ENCODE peak calls at places on chromosome 15, in four cellular contexts. One of them, this sample, is unnamed.

GRCh38 chr15:51416129-51416528 is 74.7 kb downstream of the GLDN start:
- DNase-seq in GM12878: no peak
- DNase-seq in HepG2: no peak
- DNase-seq in K562: no peak
- DNase-seq in this sample: no peak

GRCh38 chr15:47427463-47427862 is 289.8 kb upstream of the SEMA6D start:
- DNase-seq in K562: no peak
- DNase-seq in GM12878: no peak
- DNase-seq in HepG2: peak
- DNase-seq in this sample: no peak

GRCh38 chr15:78679089-78679511 is 38.1 kb upstream of the CHRNB4 start:
- DNase-seq in GM12878: no peak
- DNase-seq in K562: no peak
- DNase-seq in HepG2: no peak
- DNase-seq in this sample: no peak

GRCh38 chr15:81292516-81293001 is 31.4 kb downstream of the STARD5 start:
- DNase-seq in GM12878: peak
- DNase-seq in K562: no peak
- DNase-seq in HepG2: no peak
- DNase-seq in this sample: no peak

GRCh38 chr15:59371458-59372351 is 966 bp downstream of the MYO1E start:
- DNase-seq in HepG2: no peak
- DNase-seq in K562: no peak
- DNase-seq in GM12878: no peak
- DNase-seq in this sample: no peak

GRCh38 chr15:101176625-101177024 is 75.2 kb downstream of the CHSY1 start:
- DNase-seq in GM12878: no peak
- DNase-seq in HepG2: peak
- DNase-seq in K562: no peak
- DNase-seq in this sample: no peak

GRCh38 chr15:50435772-50436171 is 11.6 kb downstream of the USP8 start:
- DNase-seq in HepG2: no peak
- DNase-seq in K562: no peak
- DNase-seq in GM12878: no peak
- DNase-seq in this sample: no peak

GRCh38 chr15:86650084-86650483 is 570.4 kb downstream of the AGBL1 start:
- DNase-seq in K562: no peak
- DNase-seq in GM12878: no peak
- DNase-seq in HepG2: no peak
- DNase-seq in this sample: no peak

GRCh38 chr15:56351362-56351761 is 13.9 kb upstream of the TEX9 start:
- DNase-seq in GM12878: no peak
- DNase-seq in HepG2: no peak
- DNase-seq in K562: no peak
- DNase-seq in this sample: no peak

GRCh38 chr15:78906310-78906608 is 33.6 kb downstream of the MORF4L1 start:
- DNase-seq in HepG2: peak
- DNase-seq in GM12878: no peak
- DNase-seq in K562: no peak
- DNase-seq in this sample: no peak

GRCh38 chr15:40957581-40958051 is 4.3 kb downstream of the CHAC1 start:
- DNase-seq in GM12878: no peak
- DNase-seq in HepG2: no peak
- DNase-seq in K562: no peak
- DNase-seq in this sample: no peak

GRCh38 chr15:91974321-91974720 is 120.8 kb downstream of the SLCO3A1 start:
- DNase-seq in K562: no peak
- DNase-seq in HepG2: no peak
- DNase-seq in GM12878: no peak
- DNase-seq in this sample: no peak

GRCh38 chr15:45372032-45372995 is 6.0 kb downstream of the GATM start:
- DNase-seq in HepG2: no peak
- DNase-seq in GM12878: no peak
- DNase-seq in K562: no peak
- DNase-seq in this sample: no peak

GRCh38 chr15:29556385-29556784 is 265.9 kb downstream of the TJP1 start:
- DNase-seq in HepG2: no peak
- DNase-seq in K562: no peak
- DNase-seq in GM12878: no peak
- DNase-seq in this sample: no peak

GRCh38 chr15:72961326-72961725 is 90.9 kb upstream of the NEO1 start:
- DNase-seq in K562: no peak
- DNase-seq in GM12878: no peak
- DNase-seq in HepG2: no peak
- DNase-seq in this sample: no peak

GRCh38 chr15:58241872-58242271 is 103.7 kb downstream of the AQP9 start:
- DNase-seq in GM12878: no peak
- DNase-seq in K562: no peak
- DNase-seq in HepG2: no peak
- DNase-seq in this sample: no peak

GRCh38 chr15:66879968-66880367 is 177.9 kb downstream of the SMAD6 start:
- DNase-seq in K562: no peak
- DNase-seq in HepG2: no peak
- DNase-seq in GM12878: no peak
- DNase-seq in this sample: peak

GRCh38 chr15:45225506-45226273 is 26.3 kb upstream of the SLC28A2 start:
- DNase-seq in K562: no peak
- DNase-seq in GM12878: no peak
- DNase-seq in HepG2: peak
- DNase-seq in this sample: no peak

GRCh38 chr15:46946953-46947352 is 770.4 kb upstream of the SEMA6D start:
- DNase-seq in HepG2: no peak
- DNase-seq in K562: no peak
- DNase-seq in GM12878: no peak
- DNase-seq in this sample: no peak

GRCh38 chr15:48358229-48358641 is 27.0 kb downstream of the DUT start:
- DNase-seq in K562: no peak
- DNase-seq in GM12878: no peak
- DNase-seq in HepG2: no peak
- DNase-seq in this sample: no peak

GRCh38 chr15:48253186-48253585 is 47.1 kb downstream of the SLC12A1 start:
- DNase-seq in HepG2: no peak
- DNase-seq in K562: no peak
- DNase-seq in GM12878: no peak
- DNase-seq in this sample: no peak

GRCh38 chr15:98844261-98844660 is 163.3 kb downstream of the PGPEP1L start:
- DNase-seq in HepG2: no peak
- DNase-seq in GM12878: no peak
- DNase-seq in K562: no peak
- DNase-seq in this sample: no peak

GRCh38 chr15:74817370-74817737 is 4.7 kb downstream of the LMAN1L start:
- DNase-seq in GM12878: no peak
- DNase-seq in K562: no peak
- DNase-seq in HepG2: peak
- DNase-seq in this sample: no peak

DNA sequence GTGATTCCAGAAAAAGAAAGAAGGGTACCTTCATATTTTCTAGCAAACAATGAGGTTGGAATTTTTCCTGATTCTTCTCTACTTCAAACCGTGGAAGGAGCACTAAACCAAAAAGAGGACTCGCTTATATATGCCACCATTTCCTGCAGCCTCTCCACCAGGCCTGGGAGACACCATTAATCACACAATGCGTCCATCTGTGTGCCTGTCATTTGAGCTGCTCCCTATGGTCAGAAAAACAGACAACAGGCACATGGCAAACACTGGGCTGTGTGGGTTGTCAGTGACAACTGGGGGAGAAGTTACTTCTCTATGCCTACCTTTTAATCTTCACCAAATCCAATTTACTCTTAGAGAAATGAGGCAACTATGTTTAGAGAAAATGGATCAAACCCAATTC is 71.9 kb downstream of the NR2F2 start:
- DNase-seq in GM12878: no peak
- DNase-seq in K562: no peak
- DNase-seq in HepG2: no peak
- DNase-seq in this sample: no peak
- TF ChIP-seq HDAC6 in GM12878: no peak
- TF ChIP-seq HDAC6 in K562: no peak
- TF ChIP-seq HDAC6 in HepG2: no peak
- TF ChIP-seq HDAC6 in this sample: no peak

DNA sequence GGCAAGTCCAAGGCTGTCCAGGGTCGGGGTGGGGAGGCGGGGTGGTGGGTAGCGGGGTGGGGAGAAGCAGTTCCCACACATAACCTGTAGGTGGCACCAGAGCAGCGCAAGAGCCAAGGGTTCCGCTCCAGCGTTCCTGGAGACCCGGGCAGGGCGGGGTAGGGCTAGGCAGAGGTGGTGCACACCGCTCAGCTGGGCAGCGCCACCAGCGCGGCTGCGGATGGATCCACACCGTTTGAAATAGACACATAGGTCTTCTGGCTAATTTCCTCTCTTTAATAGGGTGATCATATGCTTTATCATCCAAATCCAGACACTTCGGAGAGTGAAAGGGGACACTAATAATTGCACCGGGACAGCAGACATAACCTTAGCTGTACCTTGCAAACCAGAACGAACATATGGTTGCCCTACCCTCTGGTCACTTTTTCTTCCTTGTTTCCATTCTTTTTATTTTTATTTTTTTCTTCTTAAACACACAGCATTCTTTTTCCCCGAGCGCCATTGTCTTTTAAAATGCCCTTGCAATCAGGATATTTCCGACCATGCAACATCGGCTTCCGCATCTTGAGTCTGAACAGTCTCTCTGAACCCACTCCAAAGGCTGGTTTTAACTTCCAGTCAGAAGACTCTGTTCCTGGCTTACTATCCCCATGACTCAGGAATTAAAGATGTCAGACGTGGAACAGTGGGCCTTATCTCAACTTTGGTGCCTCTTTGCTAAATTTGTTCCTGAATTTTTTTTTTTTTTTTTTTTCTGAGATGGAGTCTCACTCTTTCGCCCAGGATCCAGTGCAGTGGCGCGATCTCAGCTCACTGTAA is 12.5 kb upstream of the ZSCAN2 start:
- DNase-seq in HepG2: peak
- DNase-seq in GM12878: no peak
- DNase-seq in K562: peak
- DNase-seq in this sample: peak
- TF ChIP-seq HDAC6 in HepG2: no peak
- TF ChIP-seq HDAC6 in GM12878: no peak
- TF ChIP-seq HDAC6 in K562: no peak
- TF ChIP-seq HDAC6 in this sample: no peak

GRCh38 chr15:68608844-68609232 is 30.0 kb downstream of the CORO2B start:
- DNase-seq in GM12878: no peak
- DNase-seq in HepG2: no peak
- DNase-seq in K562: no peak
- DNase-seq in this sample: no peak

GRCh38 chr15:68606332-68606731 is 27.5 kb downstream of the CORO2B start:
- DNase-seq in GM12878: no peak
- DNase-seq in HepG2: no peak
- DNase-seq in K562: no peak
- DNase-seq in this sample: no peak

GRCh38 chr15:68609618-68610017 is 30.8 kb downstream of the CORO2B start:
- DNase-seq in HepG2: no peak
- DNase-seq in GM12878: no peak
- DNase-seq in K562: no peak
- DNase-seq in this sample: no peak

GRCh38 chr15:68610825-68611224 is 32.0 kb downstream of the CORO2B start:
- DNase-seq in K562: no peak
- DNase-seq in HepG2: no peak
- DNase-seq in GM12878: no peak
- DNase-seq in this sample: no peak

GRCh38 chr15:68608206-68608843 is 29.5 kb downstream of the CORO2B start:
- DNase-seq in GM12878: no peak
- DNase-seq in K562: no peak
- DNase-seq in HepG2: no peak
- DNase-seq in this sample: no peak
- TF ChIP-seq HDAC6 in GM12878: no peak
- TF ChIP-seq HDAC6 in K562: no peak
- TF ChIP-seq HDAC6 in HepG2: no peak
- TF ChIP-seq HDAC6 in this sample: no peak

GRCh38 chr15:89221543-89221942 is at the start of gene RLBP1:
- DNase-seq in K562: no peak
- DNase-seq in HepG2: no peak
- DNase-seq in GM12878: no peak
- DNase-seq in this sample: no peak
- TF ChIP-seq HDAC6 in K562: no peak
- TF ChIP-seq HDAC6 in HepG2: no peak
- TF ChIP-seq HDAC6 in GM12878: no peak
- TF ChIP-seq HDAC6 in this sample: no peak

GRCh38 chr15:61196711-61197110 is 32.4 kb downstream of the RORA start:
- DNase-seq in HepG2: no peak
- DNase-seq in K562: no peak
- DNase-seq in GM12878: no peak
- DNase-seq in this sample: no peak
- TF ChIP-seq HDAC6 in HepG2: no peak
- TF ChIP-seq HDAC6 in K562: no peak
- TF ChIP-seq HDAC6 in GM12878: no peak
- TF ChIP-seq HDAC6 in this sample: no peak

DNA sequence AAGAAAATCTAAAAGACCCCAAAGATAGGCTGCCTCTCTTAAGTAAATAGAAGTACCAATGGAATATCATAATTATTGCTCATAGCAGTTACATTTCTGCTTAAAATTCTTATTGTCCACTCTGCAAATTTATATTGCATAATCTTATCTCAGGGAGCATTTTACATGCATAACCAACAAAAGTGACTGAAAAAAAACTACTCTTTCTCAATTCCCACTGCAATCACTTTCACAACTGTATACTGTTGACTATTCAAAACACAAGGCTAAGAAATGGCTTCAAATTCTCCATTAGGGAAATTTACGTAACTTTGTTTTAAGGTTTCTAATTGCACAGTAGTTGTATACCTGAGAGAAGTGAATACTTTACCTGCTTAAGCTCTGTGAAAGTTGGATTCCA is 56.3 kb downstream of the HMG20A start:
- DNase-seq in K562: no peak
- DNase-seq in GM12878: no peak
- DNase-seq in HepG2: no peak
- DNase-seq in this sample: no peak
- TF ChIP-seq HDAC6 in K562: no peak
- TF ChIP-seq HDAC6 in GM12878: no peak
- TF ChIP-seq HDAC6 in HepG2: no peak
- TF ChIP-seq HDAC6 in this sample: no peak

This sample was measured in H1.